ENCODE peak calls at places on chromosomes 12 and 14, in five cellular contexts. M is transverse colon, Z is suprapubic skin, E is tibial nerve, A is ovary. V is an unnamed sample.

GRCh38 chr12:46771268-46771837 is 54.4 kb downstream of the SLC38A4 start:
- DNase-seq in M (no peak), Z (no peak), E (no peak), A (no peak), V (no peak)

GRCh38 chr14:90017371-90017770 is 44.4 kb upstream of the KCNK13 start:
- DNase-seq in M (no peak), Z (no peak), E (no peak), A (no peak), V (no peak)

GRCh38 chr14:81710232-81710845 is 176.7 kb upstream of the SEL1L start:
- DNase-seq in M (no peak), Z (no peak), E (no peak), A (no peak), V (peak)

GRCh38 chr14:48704639-48705038 is 881.5 kb downstream of the RPS29 start:
- DNase-seq in M (no peak), Z (no peak), E (no peak), A (no peak), V (no peak)

GRCh38 chr12:130765186-130765659 is 49.1 kb upstream of the RIMBP2 start:
- DNase-seq in M (no peak), Z (no peak), E (no peak), A (no peak), V (no peak)

GRCh38 chr12:52945389-52946232 is 3.3 kb upstream of the KRT18 start:
- DNase-seq in M (peak), Z (no peak), E (no peak), A (no peak), V (no peak)

GRCh38 chr12:102950107-102950949 is 7.1 kb upstream of the ASCL1 start:
- DNase-seq in M (no peak), Z (no peak), E (no peak), A (no peak), V (no peak)

GRCh38 chr12:111443086-111443485 is 37.4 kb downstream of the SH2B3 start:
- DNase-seq in M (no peak), Z (peak), E (no peak), A (no peak), V (no peak)

GRCh38 chr14:56150645-56151345 is 32.6 kb downstream of the PELI2 start:
- DNase-seq in M (no peak), Z (no peak), E (no peak), A (no peak), V (no peak)

GRCh38 chr14:104820669-104821228 is 19.8 kb downstream of the ZBTB42 start:
- DNase-seq in M (peak), Z (no peak), E (no peak), A (peak), V (peak)

GRCh38 chr14:63717704-63718103 is 10.2 kb downstream of the SGPP1 start:
- DNase-seq in M (no peak), Z (no peak), E (no peak), A (no peak), V (peak)

GRCh38 chr14:64700290-64700689 is 3.9 kb upstream of the PLEKHG3 start:
- DNase-seq in M (no peak), Z (no peak), E (no peak), A (no peak), V (no peak)

GRCh38 chr14:101101456-101102056 is 198.0 kb upstream of the RTL1 start:
- DNase-seq in M (no peak), Z (peak), E (no peak), A (no peak), V (no peak)

GRCh38 chr12:85089792-85090191 is 53.6 kb downstream of the LRRIQ1 start:
- DNase-seq in M (no peak), Z (no peak), E (no peak), A (no peak), V (no peak)

GRCh38 chr12:13924286-13924685 is 57.1 kb downstream of the GRIN2B start:
- DNase-seq in M (no peak), Z (no peak), E (no peak), A (no peak), V (no peak)

GRCh38 chr12:124811633-124812032 is 52.0 kb downstream of the SCARB1 start:
- DNase-seq in M (no peak), Z (no peak), E (no peak), A (no peak), V (no peak)

GRCh38 chr12:32455607-32456063 is 56.3 kb downstream of the FGD4 start:
- DNase-seq in M (no peak), Z (no peak), E (no peak), A (no peak), V (peak)

GRCh38 chr12:3885179-3886094 is 12.2 kb upstream of the PARP11 start:
- DNase-seq in M (no peak), Z (no peak), E (no peak), A (no peak), V (peak)

GRCh38 chr14:102560436-102561261 is 31.8 kb upstream of the RCOR1 start:
- DNase-seq in M (no peak), Z (no peak), E (no peak), A (no peak), V (peak)

GRCh38 chr12:65634626-65635331 is 189.5 kb upstream of the HMGA2 start:
- DNase-seq in M (no peak), Z (no peak), E (no peak), A (no peak), V (no peak)

DNA sequence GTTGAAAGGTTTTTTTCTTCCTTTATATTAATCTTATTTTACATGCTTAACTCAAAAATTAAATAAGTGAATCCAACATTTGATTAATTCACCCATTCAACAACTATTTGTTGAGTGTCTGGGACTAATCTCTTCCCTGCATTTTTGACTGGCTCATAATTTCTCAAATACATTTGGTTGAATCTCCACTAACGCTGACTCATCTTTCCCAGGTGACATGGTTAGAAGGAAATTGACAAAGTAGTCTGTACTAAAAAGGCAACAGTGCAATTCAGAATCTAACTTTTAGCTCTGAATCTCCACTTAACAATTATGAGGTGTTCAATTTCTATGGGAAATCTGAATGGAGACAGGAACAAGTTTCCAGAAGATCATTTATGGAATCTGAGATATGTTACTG is 88.9 kb downstream of the LIN7A start:
- DNase-seq in M (no peak), Z (no peak), E (no peak), A (no peak), V (no peak)
- TF ChIP-seq EP300 in M (no peak), Z (no peak), E (no peak), A (no peak), V (no peak)

GRCh38 chr12:54306925-54307731 is 6.3 kb upstream of the NFE2 start:
- DNase-seq in M (peak), Z (peak), E (peak), A (peak), V (peak)
- TF ChIP-seq EP300 in M (no peak), Z (no peak), E (no peak), A (no peak), V (no peak)

GRCh38 chr14:71437870-71438269 is 494.4 kb upstream of the RGS6 start:
- DNase-seq in M (no peak), Z (no peak), E (no peak), A (no peak), V (no peak)
- TF ChIP-seq EP300 in M (no peak), Z (no peak), E (no peak), A (no peak), V (no peak)

GRCh38 chr14:75906680-75907280 is 75.0 kb downstream of the TGFB3 start:
- DNase-seq in M (peak), Z (no peak), E (peak), A (peak), V (peak)

GRCh38 chr14:75910048-75910447 is 71.7 kb downstream of the TGFB3 start:
- DNase-seq in M (no peak), Z (no peak), E (no peak), A (no peak), V (no peak)

GRCh38 chr14:75909630-75910029 is 72.2 kb downstream of the TGFB3 start:
- DNase-seq in M (no peak), Z (no peak), E (no peak), A (no peak), V (no peak)

GRCh38 chr14:75906228-75906627 is 75.6 kb downstream of the TGFB3 start:
- DNase-seq in M (no peak), Z (no peak), E (no peak), A (no peak), V (no peak)

GRCh38 chr14:75907722-75908330 is 74.0 kb downstream of the TGFB3 start:
- DNase-seq in M (no peak), Z (no peak), E (no peak), A (no peak), V (no peak)
- TF ChIP-seq EP300 in M (no peak), Z (no peak), E (no peak), A (no peak), V (no peak)

V was measured in SK-N-SH.